ENCODE peak calls at places on chromosomes 5 and 9, in seven cellular contexts. A, L, U, I, G, Z and K are unnamed samples.

GRCh38 chr5:175731756-175732465 is 74.0 kb downstream of the HRH2 start:
- DNase-seq in I (no peak), G (no peak), U (no peak), A (no peak), L (no peak), Z (no peak), K (no peak)

GRCh38 chr5:178333821-178334481 is 101.3 kb upstream of the PHYKPL start:
- DNase-seq in L (peak; percentile 66), G (no peak), Z (no peak), A (peak; percentile 27), U (no peak), I (no peak), K (no peak)

GRCh38 chr9:4371108-4371507 is 71.2 kb upstream of the GLIS3 start:
- DNase-seq in A (no peak), Z (no peak), U (no peak), L (no peak), I (peak; percentile 13), G (no peak), K (no peak)

GRCh38 chr9:27194401-27195091 is 85.5 kb downstream of the TEK start:
- DNase-seq in I (peak; percentile 85), Z (no peak), L (no peak), A (no peak), U (no peak), G (no peak), K (no peak)

GRCh38 chr9:98176391-98177259 is 15.8 kb downstream of the CORO2A start:
- DNase-seq in A (no peak), G (no peak), U (no peak), I (no peak), Z (no peak), L (peak; percentile 41), K (no peak)

GRCh38 chr5:115329475-115329874 is 33.0 kb upstream of the CCDC112 start:
- DNase-seq in L (no peak), I (no peak), G (peak; percentile 17), A (peak; percentile 60), U (no peak), Z (peak; percentile 14), K (no peak)

GRCh38 chr9:91994422-91994821 is 44.4 kb upstream of the ROR2 start:
- DNase-seq in G (no peak), U (no peak), Z (no peak), L (no peak), I (no peak), A (no peak), K (no peak)

GRCh38 chr5:96434201-96434645 is 1.2 kb upstream of the PCSK1 start:
- DNase-seq in L (no peak), I (peak; percentile 75), A (peak; percentile 19), U (peak; percentile 32), G (no peak), Z (peak; percentile 57), K (peak; percentile 24)

GRCh38 chr5:125411163-125412050 is 665.0 kb upstream of the ZNF608 start:
- DNase-seq in L (no peak), G (no peak), I (no peak), U (peak; percentile 33), Z (peak; percentile 33), A (no peak), K (no peak)

GRCh38 chr5:149666212-149666852 is 63.8 kb upstream of the PPARGC1B start:
- DNase-seq in Z (no peak), G (no peak), L (no peak), U (no peak), I (no peak), A (peak; percentile 55), K (no peak)
- H3K27ac ChIP-seq in Z (peak overlapping the region; percentile 61), G (no peak overlapping the region), L (no peak overlapping the region), U (no peak overlapping the region), I (no peak overlapping the region), A (no peak overlapping the region), K (no peak overlapping the region)

GRCh38 chr9:77442436-77442835 is 205.7 kb downstream of the GNA14 start:
- DNase-seq in I (no peak), G (no peak), A (no peak), L (no peak), Z (no peak), U (no peak), K (no peak)

GRCh38 chr9:77435688-77436087 is 212.4 kb downstream of the GNA14 start:
- DNase-seq in Z (no peak), L (no peak), A (no peak), G (no peak), I (no peak), U (no peak), K (no peak)

GRCh38 chr9:77438653-77439052 is 209.5 kb downstream of the GNA14 start:
- DNase-seq in A (no peak), Z (no peak), L (no peak), I (peak; percentile 55), G (no peak), U (no peak), K (no peak)

GRCh38 chr9:77435272-77435671 is 212.8 kb downstream of the GNA14 start:
- DNase-seq in U (no peak), G (no peak), A (no peak), Z (no peak), I (no peak), L (no peak), K (no peak)

GRCh38 chr9:77440057-77440456 is 208.1 kb downstream of the GNA14 start:
- DNase-seq in G (no peak), U (no peak), A (no peak), L (no peak), I (no peak), Z (no peak), K (peak; percentile 98)
- TF ChIP-seq POLR2AphosphoS5 in G (no peak), U (no peak), A (no peak), L (no peak), I (no peak), Z (no peak), K (peak; percentile 90)

GRCh38 chr9:131421691-131422090 is 27.8 kb downstream of the PRRC2B start:
- DNase-seq in Z (no peak), L (peak; percentile 35), G (no peak), I (no peak), U (no peak), A (no peak), K (no peak)
- H3K27ac ChIP-seq in Z (peak overlapping the region; percentile 37), L (peak overlapping the region; percentile 5), G (peak overlapping the region; percentile 7), I (peak overlapping the region; percentile 40), U (peak overlapping the region; percentile 77), A (no peak overlapping the region), K (no peak overlapping the region)

GRCh38 chr9:38437193-38437823 is 13.1 kb upstream of the IGFBPL1 start:
- DNase-seq in L (no peak), U (peak; percentile 84), I (no peak), G (no peak), A (peak; percentile 12), Z (peak; percentile 12), K (no peak)
- TF ChIP-seq POLR2AphosphoS5 in L (no peak), U (peak; percentile 87), I (no peak), G (no peak), A (no peak), Z (no peak), K (no peak)

GRCh38 chr9:29198861-29199260 is 1625.6 kb upstream of the C9orf72 start:
- DNase-seq in L (no peak), I (no peak), U (no peak), Z (no peak), A (no peak), G (no peak), K (no peak)

GRCh38 chr9:29203216-29203930 is 1630.1 kb upstream of the C9orf72 start:
- DNase-seq in G (no peak), I (no peak), U (no peak), L (no peak), Z (no peak), A (no peak), K (no peak)

GRCh38 chr9:29199975-29200374 is 1626.7 kb upstream of the C9orf72 start:
- DNase-seq in G (no peak), U (no peak), Z (no peak), I (no peak), L (no peak), A (no peak), K (no peak)

GRCh38 chr9:29200650-29201049 is 1627.4 kb upstream of the C9orf72 start:
- DNase-seq in G (no peak), U (no peak), Z (no peak), A (no peak), I (no peak), L (no peak), K (no peak)
- H3K27ac ChIP-seq in G (no peak overlapping the region), U (no peak overlapping the region), Z (no peak overlapping the region), A (no peak overlapping the region), I (no peak overlapping the region), L (no peak overlapping the region), K (no peak overlapping the region)

DNA sequence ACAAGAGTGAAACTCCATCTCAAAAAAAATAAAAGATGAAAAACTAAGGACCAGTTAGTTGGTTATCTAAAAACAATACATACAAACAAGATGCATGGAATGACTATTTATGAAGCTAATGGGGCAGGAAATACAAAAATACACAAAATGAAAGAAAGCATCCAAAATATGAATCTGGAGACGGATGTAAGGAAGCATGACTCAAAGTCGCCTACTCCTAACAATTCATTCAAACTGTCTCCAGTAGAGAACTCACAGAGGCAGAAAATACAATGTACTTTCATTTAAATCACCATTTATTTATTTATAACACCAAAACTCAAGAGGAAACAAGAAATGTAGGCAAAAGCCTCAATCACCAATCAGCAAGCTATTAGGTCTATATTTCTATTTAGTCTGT is 68.4 kb downstream of the SCAI start:
- DNase-seq in I (peak; percentile 57), A (no peak), Z (no peak), G (no peak), U (no peak), L (no peak), K (no peak)
- TF ChIP-seq POLR2AphosphoS5 in I (no peak), A (no peak), Z (no peak), G (no peak), U (no peak), L (no peak), K (no peak)

DNA sequence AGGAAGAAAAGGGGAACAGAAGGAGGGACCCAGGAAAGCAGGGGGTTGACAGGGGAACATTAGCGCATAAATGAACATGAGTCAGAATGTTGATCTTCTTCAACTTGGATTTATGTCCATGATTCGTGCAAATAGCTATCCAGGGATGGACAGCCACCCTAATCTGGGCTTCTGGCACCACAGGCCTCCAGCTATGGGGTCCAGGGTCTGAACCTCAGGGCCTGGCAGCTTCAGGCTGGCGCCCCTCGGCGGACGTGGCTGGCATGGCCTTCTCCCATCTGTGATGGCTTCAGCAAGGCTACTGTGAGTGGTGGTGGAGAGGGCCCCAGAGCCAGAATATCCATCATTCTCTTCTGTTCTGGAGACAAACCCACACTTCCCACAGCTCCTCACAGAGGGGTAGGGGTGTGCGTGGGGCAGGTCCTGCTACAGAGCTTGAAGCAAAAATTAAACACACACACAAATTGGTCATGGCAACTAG is 9.5 kb downstream of the GPX3 start:
- DNase-seq in I (no peak), G (no peak), U (no peak), L (no peak), A (no peak), Z (no peak), K (no peak)
- H3K27ac ChIP-seq in I (no peak overlapping the region), G (no peak overlapping the region), U (peak overlapping the region; percentile 63), L (peak overlapping the region; percentile 89), A (no peak overlapping the region), Z (peak overlapping the region; percentile 49), K (no peak overlapping the region)

DNA sequence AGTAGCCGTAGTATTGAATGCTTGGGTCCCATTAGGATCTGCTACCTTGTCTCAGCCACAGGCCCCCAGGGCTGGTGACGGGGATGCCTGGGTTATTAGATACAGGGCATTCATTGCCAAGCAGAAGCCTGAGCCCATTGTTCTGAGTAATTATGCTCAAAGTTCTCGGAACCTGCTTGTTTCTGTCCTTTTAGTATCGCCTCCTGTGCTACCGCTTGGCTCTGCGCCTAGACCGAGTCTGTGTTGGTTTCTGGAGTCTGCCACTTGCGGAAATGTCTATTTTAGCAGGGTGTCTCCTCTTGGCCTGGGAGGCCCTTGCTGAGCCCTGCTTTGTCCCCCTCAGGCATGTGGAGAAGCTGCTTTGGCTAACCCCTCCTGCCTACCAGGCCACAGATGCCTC is 506.1 kb downstream of the BNC2 start:
- DNase-seq in L (no peak), U (no peak), G (no peak), I (peak; percentile 80), A (no peak), Z (no peak), K (no peak)
- TF ChIP-seq POLR2AphosphoS5 in L (peak; percentile 48), U (no peak), G (no peak), I (peak; percentile 34), A (no peak), Z (no peak), K (no peak)